ENCODE peak calls at places on chromosomes 11 and 22, in ten cellular contexts. One of them, this sample, is unnamed.

GRCh38 chr22:31278643-31279326 is 13.5 kb downstream of the PIK3IP1 start:
- DNase-seq in NCI-H1930: no peak
- DNase-seq in psoas muscle: no peak
- DNase-seq in HT1080: no peak
- DNase-seq in EH: no peak
- DNase-seq in CD4-positive, CD25-positive, alpha-beta regulatory T cell: peak; percentile 94
- DNase-seq in iPS DF 19.7: no peak
- DNase-seq in dermis microvascular lymphatic vessel endothelial cell: no peak
- DNase-seq in SK-MEL-5: no peak
- DNase-seq in endothelial cell: no peak
- DNase-seq in this sample: peak; percentile 19

GRCh38 chr22:37330200-37331033 is 48.1 kb downstream of the CYTH4 start:
- DNase-seq in NCI-H1930: peak; percentile 63
- DNase-seq in psoas muscle: no peak
- DNase-seq in HT1080: peak; percentile 88
- DNase-seq in EH: peak; percentile 60
- DNase-seq in CD4-positive, CD25-positive, alpha-beta regulatory T cell: peak; percentile 57
- DNase-seq in iPS DF 19.7: peak; percentile 96
- DNase-seq in dermis microvascular lymphatic vessel endothelial cell: peak; percentile 62
- DNase-seq in SK-MEL-5: peak; percentile 80
- DNase-seq in endothelial cell: peak; percentile 74
- DNase-seq in this sample: no peak

GRCh38 chr11:128910583-128910982 is 19.4 kb downstream of the KCNJ5 start:
- DNase-seq in NCI-H1930: no peak
- DNase-seq in psoas muscle: no peak
- DNase-seq in HT1080: no peak
- DNase-seq in EH: no peak
- DNase-seq in CD4-positive, CD25-positive, alpha-beta regulatory T cell: no peak
- DNase-seq in iPS DF 19.7: no peak
- DNase-seq in dermis microvascular lymphatic vessel endothelial cell: no peak
- DNase-seq in SK-MEL-5: no peak
- DNase-seq in endothelial cell: no peak
- DNase-seq in this sample: no peak

GRCh38 chr11:66542362-66542761 is 3.5 kb downstream of the ZDHHC24 start:
- DNase-seq in NCI-H1930: no peak
- DNase-seq in psoas muscle: no peak
- DNase-seq in HT1080: peak; percentile 60
- DNase-seq in EH: peak; percentile 42
- DNase-seq in CD4-positive, CD25-positive, alpha-beta regulatory T cell: no peak
- DNase-seq in iPS DF 19.7: no peak
- DNase-seq in dermis microvascular lymphatic vessel endothelial cell: no peak
- DNase-seq in SK-MEL-5: no peak
- DNase-seq in endothelial cell: no peak
- DNase-seq in this sample: no peak

GRCh38 chr11:97996762-97997161 is 1024.0 kb upstream of the CNTN5 start:
- DNase-seq in NCI-H1930: no peak
- DNase-seq in psoas muscle: no peak
- DNase-seq in HT1080: no peak
- DNase-seq in EH: no peak
- DNase-seq in CD4-positive, CD25-positive, alpha-beta regulatory T cell: no peak
- DNase-seq in iPS DF 19.7: no peak
- DNase-seq in dermis microvascular lymphatic vessel endothelial cell: no peak
- DNase-seq in SK-MEL-5: no peak
- DNase-seq in endothelial cell: no peak
- DNase-seq in this sample: no peak

GRCh38 chr22:41429232-41429945 is 17.2 kb downstream of the TOB2 start:
- DNase-seq in NCI-H1930: no peak
- DNase-seq in psoas muscle: peak; percentile 87
- DNase-seq in HT1080: no peak
- DNase-seq in EH: peak; percentile 15
- DNase-seq in CD4-positive, CD25-positive, alpha-beta regulatory T cell: no peak
- DNase-seq in iPS DF 19.7: no peak
- DNase-seq in dermis microvascular lymphatic vessel endothelial cell: no peak
- DNase-seq in SK-MEL-5: no peak
- DNase-seq in endothelial cell: no peak
- DNase-seq in this sample: no peak

GRCh38 chr11:82229346-82229745 is 504.3 kb downstream of the FAM181B start:
- DNase-seq in NCI-H1930: no peak
- DNase-seq in psoas muscle: no peak
- DNase-seq in HT1080: peak; percentile 10
- DNase-seq in EH: no peak
- DNase-seq in CD4-positive, CD25-positive, alpha-beta regulatory T cell: peak; percentile 7
- DNase-seq in iPS DF 19.7: no peak
- DNase-seq in dermis microvascular lymphatic vessel endothelial cell: no peak
- DNase-seq in SK-MEL-5: peak; percentile 49
- DNase-seq in endothelial cell: no peak
- DNase-seq in this sample: no peak

GRCh38 chr11:83910135-83910534 is 624.0 kb upstream of the CCDC90B start:
- DNase-seq in NCI-H1930: no peak
- DNase-seq in psoas muscle: no peak
- DNase-seq in HT1080: no peak
- DNase-seq in EH: no peak
- DNase-seq in CD4-positive, CD25-positive, alpha-beta regulatory T cell: no peak
- DNase-seq in iPS DF 19.7: no peak
- DNase-seq in dermis microvascular lymphatic vessel endothelial cell: no peak
- DNase-seq in SK-MEL-5: no peak
- DNase-seq in endothelial cell: no peak
- DNase-seq in this sample: no peak

GRCh38 chr11:8959546-8960166 is 4.6 kb downstream of the TMEM9B start:
- DNase-seq in NCI-H1930: peak; percentile 16
- DNase-seq in psoas muscle: no peak
- DNase-seq in HT1080: peak; percentile 75
- DNase-seq in EH: peak; percentile 85
- DNase-seq in CD4-positive, CD25-positive, alpha-beta regulatory T cell: peak; percentile 84
- DNase-seq in iPS DF 19.7: peak; percentile 73
- DNase-seq in dermis microvascular lymphatic vessel endothelial cell: peak; percentile 82
- DNase-seq in SK-MEL-5: peak; percentile 83
- DNase-seq in endothelial cell: peak; percentile 40
- DNase-seq in this sample: no peak

GRCh38 chr11:69276165-69276564 is 17.8 kb upstream of the MYEOV start:
- DNase-seq in NCI-H1930: no peak
- DNase-seq in psoas muscle: no peak
- DNase-seq in HT1080: no peak
- DNase-seq in EH: no peak
- DNase-seq in CD4-positive, CD25-positive, alpha-beta regulatory T cell: no peak
- DNase-seq in iPS DF 19.7: no peak
- DNase-seq in dermis microvascular lymphatic vessel endothelial cell: no peak
- DNase-seq in SK-MEL-5: no peak
- DNase-seq in endothelial cell: no peak
- DNase-seq in this sample: no peak

GRCh38 chr11:62889484-62890437 is 9.1 kb downstream of the SLC3A2 start:
- DNase-seq in NCI-H1930: no peak
- DNase-seq in psoas muscle: no peak
- DNase-seq in HT1080: no peak
- DNase-seq in EH: peak; percentile 72
- DNase-seq in CD4-positive, CD25-positive, alpha-beta regulatory T cell: no peak
- DNase-seq in iPS DF 19.7: no peak
- DNase-seq in dermis microvascular lymphatic vessel endothelial cell: peak; percentile 83
- DNase-seq in SK-MEL-5: peak; percentile 51
- DNase-seq in endothelial cell: no peak
- DNase-seq in this sample: no peak

GRCh38 chr22:49093192-49093880 is 734.3 kb downstream of the BRD1 start:
- DNase-seq in NCI-H1930: no peak
- DNase-seq in psoas muscle: peak; percentile 34
- DNase-seq in HT1080: no peak
- DNase-seq in EH: no peak
- DNase-seq in CD4-positive, CD25-positive, alpha-beta regulatory T cell: no peak
- DNase-seq in iPS DF 19.7: no peak
- DNase-seq in dermis microvascular lymphatic vessel endothelial cell: no peak
- DNase-seq in SK-MEL-5: no peak
- DNase-seq in endothelial cell: no peak
- DNase-seq in this sample: no peak

GRCh38 chr11:128862913-128863660 is 4.0 kb downstream of the KCNJ1 start:
- DNase-seq in NCI-H1930: no peak
- DNase-seq in psoas muscle: no peak
- DNase-seq in HT1080: peak; percentile 74
- DNase-seq in EH: peak; percentile 92
- DNase-seq in CD4-positive, CD25-positive, alpha-beta regulatory T cell: no peak
- DNase-seq in iPS DF 19.7: no peak
- DNase-seq in dermis microvascular lymphatic vessel endothelial cell: peak; percentile 29
- DNase-seq in SK-MEL-5: no peak
- DNase-seq in endothelial cell: no peak
- DNase-seq in this sample: no peak

GRCh38 chr11:108724974-108725689 is 60.3 kb downstream of the DDX10 start:
- DNase-seq in NCI-H1930: no peak
- DNase-seq in psoas muscle: no peak
- DNase-seq in HT1080: no peak
- DNase-seq in EH: no peak
- DNase-seq in CD4-positive, CD25-positive, alpha-beta regulatory T cell: no peak
- DNase-seq in iPS DF 19.7: no peak
- DNase-seq in dermis microvascular lymphatic vessel endothelial cell: no peak
- DNase-seq in SK-MEL-5: no peak
- DNase-seq in endothelial cell: no peak
- DNase-seq in this sample: no peak

GRCh38 chr11:60803273-60803936 is 18.3 kb downstream of the MS4A10 start:
- DNase-seq in NCI-H1930: no peak
- DNase-seq in psoas muscle: peak; percentile 1
- DNase-seq in HT1080: no peak
- DNase-seq in EH: no peak
- DNase-seq in CD4-positive, CD25-positive, alpha-beta regulatory T cell: no peak
- DNase-seq in iPS DF 19.7: no peak
- DNase-seq in dermis microvascular lymphatic vessel endothelial cell: no peak
- DNase-seq in SK-MEL-5: no peak
- DNase-seq in endothelial cell: no peak
- DNase-seq in this sample: no peak

GRCh38 chr22:22948651-22949611 is 61.3 kb downstream of the IGLL5 start:
- DNase-seq in NCI-H1930: no peak
- DNase-seq in psoas muscle: no peak
- DNase-seq in HT1080: peak; percentile 17
- DNase-seq in EH: peak; percentile 43
- DNase-seq in CD4-positive, CD25-positive, alpha-beta regulatory T cell: no peak
- DNase-seq in iPS DF 19.7: no peak
- DNase-seq in dermis microvascular lymphatic vessel endothelial cell: no peak
- DNase-seq in SK-MEL-5: no peak
- DNase-seq in endothelial cell: no peak
- DNase-seq in this sample: no peak

GRCh38 chr11:33649944-33650343 is 50.7 kb downstream of the C11orf91 start:
- DNase-seq in NCI-H1930: no peak
- DNase-seq in psoas muscle: no peak
- DNase-seq in HT1080: no peak
- DNase-seq in EH: no peak
- DNase-seq in CD4-positive, CD25-positive, alpha-beta regulatory T cell: no peak
- DNase-seq in iPS DF 19.7: no peak
- DNase-seq in dermis microvascular lymphatic vessel endothelial cell: no peak
- DNase-seq in SK-MEL-5: no peak
- DNase-seq in endothelial cell: no peak
- DNase-seq in this sample: no peak

GRCh38 chr22:39773976-39774539 is 119.5 kb downstream of the ENTHD1 start:
- DNase-seq in NCI-H1930: no peak
- DNase-seq in psoas muscle: no peak
- DNase-seq in HT1080: no peak
- DNase-seq in EH: peak; percentile 47
- DNase-seq in CD4-positive, CD25-positive, alpha-beta regulatory T cell: peak; percentile 89
- DNase-seq in iPS DF 19.7: no peak
- DNase-seq in dermis microvascular lymphatic vessel endothelial cell: peak; percentile 7
- DNase-seq in SK-MEL-5: no peak
- DNase-seq in endothelial cell: peak; percentile 6
- DNase-seq in this sample: no peak

GRCh38 chr11:3947084-3947483 is 91.6 kb downstream of the STIM1 start:
- DNase-seq in NCI-H1930: no peak
- DNase-seq in psoas muscle: no peak
- DNase-seq in HT1080: peak; percentile 60
- DNase-seq in EH: peak; percentile 75
- DNase-seq in CD4-positive, CD25-positive, alpha-beta regulatory T cell: peak; percentile 91
- DNase-seq in iPS DF 19.7: no peak
- DNase-seq in dermis microvascular lymphatic vessel endothelial cell: peak; percentile 85
- DNase-seq in SK-MEL-5: no peak
- DNase-seq in endothelial cell: no peak
- DNase-seq in this sample: no peak

This sample was measured in breast epithelium.